ENCODE peak calls at places on chromosomes 2 and 18, in nine cellular contexts. T is activated CD8-positive, alpha-beta memory T cell treated with anti-CD3 and anti-CD28 coated beads for 48 hours; C is M059J; J is GM04503; D is hepatic stellate cell; M is iris pigment epithelial cell; R is GM03348; Q is NCI-H1436 treated with DMSO at 0.1 percent for 48 hours; A is DMS 273 treated with DMSO at 0.1 percent for 48 hours. B is an unnamed sample.

GRCh38 chr2:191333911-191334357 is 88.7 kb downstream of the MYO1B start:
- DNase-seq in T (no peak), C (peak), J (peak), D (peak), M (peak), R (peak), Q (no peak), A (no peak), B (no peak)

GRCh38 chr2:85694052-85695025 is at the start of gene GNLY:
- DNase-seq in T (peak), C (no peak), J (no peak), D (no peak), M (no peak), R (no peak), Q (no peak), A (no peak), B (no peak)

GRCh38 chr2:173232956-173233744 is 121.5 kb upstream of the CDCA7 start:
- DNase-seq in T (no peak), C (peak), J (peak), D (peak), M (peak), R (no peak), Q (no peak), A (no peak), B (no peak)

GRCh38 chr2:5914831-5915611 is 222.8 kb downstream of the SOX11 start:
- DNase-seq in T (no peak), C (no peak), J (no peak), D (no peak), M (peak), R (no peak), Q (no peak), A (no peak), B (no peak)

GRCh38 chr2:133431289-133431688 is 137.0 kb downstream of the NCKAP5 start:
- DNase-seq in T (no peak), C (peak), J (no peak), D (no peak), M (peak), R (no peak), Q (no peak), A (no peak), B (no peak)

GRCh38 chr2:204401114-204401513 is 144.2 kb upstream of the PARD3B start:
- DNase-seq in T (no peak), C (no peak), J (no peak), D (no peak), M (no peak), R (no peak), Q (no peak), A (no peak), B (no peak)

GRCh38 chr2:84302513-84303412 is 156.3 kb downstream of the SUCLG1 start:
- DNase-seq in T (no peak), C (peak), J (no peak), D (peak), M (peak), R (peak), Q (no peak), A (peak), B (peak)

GRCh38 chr2:2664989-2665833 is 334.1 kb upstream of the MYT1L start:
- DNase-seq in T (no peak), C (peak), J (no peak), D (no peak), M (peak), R (no peak), Q (no peak), A (no peak), B (no peak)

GRCh38 chr2:156892449-156893335 is 364.8 kb upstream of the GALNT5 start:
- DNase-seq in T (no peak), C (peak), J (no peak), D (no peak), M (peak), R (peak), Q (peak), A (peak), B (no peak)

GRCh38 chr2:102103992-102104871 is 38.3 kb upstream of the IL1R1 start:
- DNase-seq in T (peak), C (peak), J (peak), D (no peak), M (peak), R (peak), Q (no peak), A (no peak), B (no peak)

GRCh38 chr2:224982910-224983688 is 59.2 kb downstream of the DOCK10 start:
- DNase-seq in T (no peak), C (peak), J (peak), D (peak), M (peak), R (peak), Q (no peak), A (no peak), B (no peak)

GRCh38 chr2:70855679-70856078 is 20.1 kb upstream of the CD207 start:
- DNase-seq in T (no peak), C (peak), J (no peak), D (no peak), M (peak), R (no peak), Q (no peak), A (no peak), B (no peak)

GRCh38 chr2:27959496-27959895 is 69.0 kb downstream of the BABAM2 start:
- DNase-seq in T (no peak), C (peak), J (no peak), D (no peak), M (peak), R (no peak), Q (no peak), A (no peak), B (no peak)

GRCh38 chr2:182324665-182325064 is 102.2 kb downstream of the PDE1A start:
- DNase-seq in T (no peak), C (peak), J (no peak), D (no peak), M (peak), R (no peak), Q (no peak), A (no peak), B (no peak)

GRCh38 chr18:75048776-75049454 is 160.0 kb downstream of the PTGR3 start:
- DNase-seq in T (no peak), C (no peak), J (no peak), D (no peak), M (no peak), R (no peak), Q (no peak), A (no peak), B (no peak)

GRCh38 chr18:54947115-54947514 is 12.1 kb downstream of the CCDC68 start:
- DNase-seq in T (no peak), C (peak), J (no peak), D (no peak), M (peak), R (no peak), Q (no peak), A (no peak), B (no peak)

GRCh38 chr2:8222979-8223730 is 458.7 kb upstream of the ID2 start:
- DNase-seq in T (no peak), C (no peak), J (no peak), D (no peak), M (no peak), R (no peak), Q (no peak), A (no peak), B (no peak)

GRCh38 chr2:75703617-75704016 is 7.1 kb downstream of the GCFC2 start:
- DNase-seq in T (no peak), C (no peak), J (no peak), D (no peak), M (peak), R (no peak), Q (no peak), A (no peak), B (no peak)

GRCh38 chr2:112121682-112122254 is 16.4 kb upstream of the FBLN7 start:
- DNase-seq in T (no peak), C (peak), J (no peak), D (no peak), M (peak), R (peak), Q (peak), A (no peak), B (no peak)

GRCh38 chr18:939167-939566 is 34.5 kb downstream of the ADCYAP1 start:
- DNase-seq in T (no peak), C (peak), J (no peak), D (no peak), M (peak), R (peak), Q (no peak), A (no peak), B (no peak)

GRCh38 chr18:49491534-49491856 is 4.5 kb upstream of the C18orf32 start:
- DNase-seq in T (no peak), C (no peak), J (no peak), D (no peak), M (no peak), R (no peak), Q (no peak), A (no peak), B (no peak)

GRCh38 chr2:3192920-3193319 is 184.7 kb downstream of the EIPR1 start:
- DNase-seq in T (no peak), C (no peak), J (no peak), D (no peak), M (no peak), R (no peak), Q (no peak), A (no peak), B (no peak)

GRCh38 chr18:42086288-42086687 is 131.3 kb downstream of the PIK3C3 start:
- DNase-seq in T (no peak), C (peak), J (no peak), D (no peak), M (peak), R (no peak), Q (no peak), A (no peak), B (no peak)

GRCh38 chr18:68893396-68893795 is 95.5 kb downstream of the CCDC102B start:
- DNase-seq in T (no peak), C (no peak), J (no peak), D (no peak), M (no peak), R (no peak), Q (no peak), A (no peak), B (no peak)

GRCh38 chr18:43271593-43272432 is 5.5 kb downstream of the SYT4 start:
- DNase-seq in T (no peak), C (peak), J (no peak), D (peak), M (peak), R (peak), Q (no peak), A (no peak), B (no peak)

GRCh38 chr2:118847447-118848172 is at the start of gene EN1:
- DNase-seq in T (no peak), C (peak), J (peak), D (no peak), M (peak), R (peak), Q (no peak), A (peak), B (no peak)

GRCh38 chr2:66699481-66700180 is 264.7 kb downstream of the MEIS1 start:
- DNase-seq in T (no peak), C (no peak), J (no peak), D (no peak), M (no peak), R (no peak), Q (no peak), A (no peak), B (no peak)

GRCh38 chr2:126891681-126892500 is 6.8 kb upstream of the TEX51 start:
- DNase-seq in T (no peak), C (no peak), J (no peak), D (no peak), M (no peak), R (no peak), Q (no peak), A (peak), B (no peak)

GRCh38 chr18:57052173-57052572 is 94.7 kb upstream of the BOD1L2 start:
- DNase-seq in T (no peak), C (no peak), J (no peak), D (no peak), M (no peak), R (no peak), Q (no peak), A (no peak), B (no peak)